ENCODE peak calls at places on chromosomes 3 and 15, in seven cellular contexts. D is RWPE1; C is activated T-cell treated with anti-CD3 and anti-CD28 coated beads, Interleukin-2, amount 50 U/mL, for 4 hours; K is SW480; G is NCI-H748 treated with DMSO at 0.1 percent for 48 hours; Y is activated CD4-positive, alpha-beta T cell treated with anti-CD3 and anti-CD28 coated beads for 24 hours; M is NCI-H2081. A is an unnamed sample.

GRCh38 chr3:151024339-151024738 is 51.8 kb upstream of the CLRN1 start:
- DNase-seq in D (no peak), C (no peak), K (no peak), G (no peak), Y (no peak), M (no peak), A (no peak)

GRCh38 chr15:77187751-77188464 is 117.0 kb upstream of the TSPAN3 start:
- DNase-seq in D (no peak), C (peak; percentile 8), K (no peak), G (no peak), Y (no peak), M (no peak), A (no peak)

GRCh38 chr3:167736264-167736787 is 805 bp downstream of the SERPINI1 start:
- DNase-seq in D (no peak), C (no peak), K (peak; percentile 23), G (no peak), Y (no peak), M (peak; percentile 42), A (no peak)

GRCh38 chr3:134771962-134772361 is 23.1 kb upstream of the EPHB1 start:
- DNase-seq in D (no peak), C (no peak), K (no peak), G (no peak), Y (no peak), M (peak; percentile 15), A (no peak)

GRCh38 chr3:55893045-55893664 is 406.0 kb upstream of the WNT5A start:
- DNase-seq in D (no peak), C (no peak), K (no peak), G (no peak), Y (no peak), M (no peak), A (no peak)

GRCh38 chr15:52068004-52068403 is 44.6 kb downstream of the BCL2L10 start:
- DNase-seq in D (no peak), C (no peak), K (no peak), G (no peak), Y (no peak), M (no peak), A (no peak)

GRCh38 chr15:24627443-24627842 is 48.1 kb upstream of the NPAP1 start:
- DNase-seq in D (no peak), C (no peak), K (no peak), G (no peak), Y (no peak), M (no peak), A (no peak)

GRCh38 chr3:143302638-143303171 is 183.1 kb downstream of the CHST2 start:
- DNase-seq in D (peak; percentile 56), C (no peak), K (peak; percentile 34), G (no peak), Y (no peak), M (peak; percentile 36), A (no peak)

GRCh38 chr15:60592386-60593339 is 113.7 kb upstream of the ICE2 start:
- DNase-seq in D (peak; percentile 68), C (peak; percentile 80), K (peak; percentile 87), G (peak; percentile 50), Y (peak; percentile 74), M (peak; percentile 91), A (peak; percentile 51)

GRCh38 chr3:47113669-47114365 is 50.1 kb downstream of the SETD2 start:
- DNase-seq in D (peak; percentile 63), C (no peak), K (peak; percentile 38), G (no peak), Y (no peak), M (no peak), A (no peak)